ENCODE peak calls at places on chromosomes 11 and 22, in eight cellular contexts. One of them, this sample, is unnamed.

GRCh38 chr11:40797981-40798380 is 661.5 kb downstream of the LRRC4C start:
- DNase-seq in cardiac fibroblast: no peak
- DNase-seq in neuronal stem cell: no peak
- DNase-seq in fibroblast of pulmonary artery: no peak
- DNase-seq in naive thymus-derived CD8-positive, alpha-beta T cell: no peak
- DNase-seq in PC-9: no peak
- DNase-seq in T-helper 9 cell: no peak
- DNase-seq in BE2C: no peak
- DNase-seq in this sample: peak

GRCh38 chr11:67418476-67419281 is 3.2 kb downstream of the CARNS1 start:
- DNase-seq in cardiac fibroblast: no peak
- DNase-seq in neuronal stem cell: no peak
- DNase-seq in fibroblast of pulmonary artery: no peak
- DNase-seq in naive thymus-derived CD8-positive, alpha-beta T cell: no peak
- DNase-seq in PC-9: no peak
- DNase-seq in T-helper 9 cell: no peak
- DNase-seq in BE2C: no peak
- DNase-seq in this sample: peak

GRCh38 chr11:8720868-8721739 is 38.5 kb downstream of the RPL27A start:
- DNase-seq in cardiac fibroblast: no peak
- DNase-seq in neuronal stem cell: no peak
- DNase-seq in fibroblast of pulmonary artery: no peak
- DNase-seq in naive thymus-derived CD8-positive, alpha-beta T cell: no peak
- DNase-seq in PC-9: peak
- DNase-seq in T-helper 9 cell: no peak
- DNase-seq in BE2C: no peak
- DNase-seq in this sample: no peak

GRCh38 chr11:50088231-50088630 is 55.6 kb downstream of the OR4C45 start:
- DNase-seq in cardiac fibroblast: peak
- DNase-seq in neuronal stem cell: no peak
- DNase-seq in fibroblast of pulmonary artery: no peak
- DNase-seq in naive thymus-derived CD8-positive, alpha-beta T cell: no peak
- DNase-seq in PC-9: peak
- DNase-seq in T-helper 9 cell: no peak
- DNase-seq in BE2C: no peak
- DNase-seq in this sample: no peak

GRCh38 chr11:114251797-114252327 is 44.3 kb upstream of the NNMT start:
- DNase-seq in cardiac fibroblast: no peak
- DNase-seq in neuronal stem cell: no peak
- DNase-seq in fibroblast of pulmonary artery: no peak
- DNase-seq in naive thymus-derived CD8-positive, alpha-beta T cell: no peak
- DNase-seq in PC-9: no peak
- DNase-seq in T-helper 9 cell: no peak
- DNase-seq in BE2C: no peak
- DNase-seq in this sample: no peak

GRCh38 chr11:5210376-5210885 is 9.9 kb upstream of the OR51V1 start:
- DNase-seq in cardiac fibroblast: no peak
- DNase-seq in neuronal stem cell: no peak
- DNase-seq in fibroblast of pulmonary artery: no peak
- DNase-seq in naive thymus-derived CD8-positive, alpha-beta T cell: no peak
- DNase-seq in PC-9: no peak
- DNase-seq in T-helper 9 cell: no peak
- DNase-seq in BE2C: no peak
- DNase-seq in this sample: no peak

GRCh38 chr22:47162865-47163264 is 400.4 kb downstream of the TBC1D22A start:
- DNase-seq in cardiac fibroblast: no peak
- DNase-seq in neuronal stem cell: no peak
- DNase-seq in fibroblast of pulmonary artery: no peak
- DNase-seq in naive thymus-derived CD8-positive, alpha-beta T cell: no peak
- DNase-seq in PC-9: no peak
- DNase-seq in T-helper 9 cell: no peak
- DNase-seq in BE2C: peak
- DNase-seq in this sample: no peak

GRCh38 chr11:128519353-128519752 is 68.0 kb downstream of the ETS1 start:
- DNase-seq in cardiac fibroblast: peak
- DNase-seq in neuronal stem cell: no peak
- DNase-seq in fibroblast of pulmonary artery: no peak
- DNase-seq in naive thymus-derived CD8-positive, alpha-beta T cell: no peak
- DNase-seq in PC-9: no peak
- DNase-seq in T-helper 9 cell: no peak
- DNase-seq in BE2C: no peak
- DNase-seq in this sample: no peak

GRCh38 chr11:128476729-128477128 is 110.6 kb downstream of the ETS1 start:
- DNase-seq in cardiac fibroblast: no peak
- DNase-seq in neuronal stem cell: no peak
- DNase-seq in fibroblast of pulmonary artery: peak
- DNase-seq in naive thymus-derived CD8-positive, alpha-beta T cell: peak
- DNase-seq in PC-9: no peak
- DNase-seq in T-helper 9 cell: peak
- DNase-seq in BE2C: no peak
- DNase-seq in this sample: no peak

GRCh38 chr11:22456993-22457748 is 119.0 kb downstream of the SLC17A6 start:
- DNase-seq in cardiac fibroblast: no peak
- DNase-seq in neuronal stem cell: no peak
- DNase-seq in fibroblast of pulmonary artery: no peak
- DNase-seq in naive thymus-derived CD8-positive, alpha-beta T cell: no peak
- DNase-seq in PC-9: peak
- DNase-seq in T-helper 9 cell: no peak
- DNase-seq in BE2C: no peak
- DNase-seq in this sample: no peak

GRCh38 chr11:70543611-70544010 is 145.3 kb downstream of the CTTN start:
- DNase-seq in cardiac fibroblast: no peak
- DNase-seq in neuronal stem cell: no peak
- DNase-seq in fibroblast of pulmonary artery: no peak
- DNase-seq in naive thymus-derived CD8-positive, alpha-beta T cell: no peak
- DNase-seq in PC-9: peak
- DNase-seq in T-helper 9 cell: no peak
- DNase-seq in BE2C: no peak
- DNase-seq in this sample: no peak

GRCh38 chr22:50218996-50219727 is 18.4 kb downstream of the SELENOO start:
- DNase-seq in cardiac fibroblast: peak
- DNase-seq in neuronal stem cell: no peak
- DNase-seq in fibroblast of pulmonary artery: peak
- DNase-seq in naive thymus-derived CD8-positive, alpha-beta T cell: no peak
- DNase-seq in PC-9: no peak
- DNase-seq in T-helper 9 cell: no peak
- DNase-seq in BE2C: peak
- DNase-seq in this sample: peak

GRCh38 chr11:130092661-130093060 is 23.0 kb downstream of the APLP2 start:
- DNase-seq in cardiac fibroblast: no peak
- DNase-seq in neuronal stem cell: no peak
- DNase-seq in fibroblast of pulmonary artery: no peak
- DNase-seq in naive thymus-derived CD8-positive, alpha-beta T cell: no peak
- DNase-seq in PC-9: no peak
- DNase-seq in T-helper 9 cell: no peak
- DNase-seq in BE2C: no peak
- DNase-seq in this sample: no peak

GRCh38 chr22:50186789-50187523 is 1.2 kb downstream of the TRABD start:
- DNase-seq in cardiac fibroblast: peak
- DNase-seq in neuronal stem cell: no peak
- DNase-seq in fibroblast of pulmonary artery: peak
- DNase-seq in naive thymus-derived CD8-positive, alpha-beta T cell: no peak
- DNase-seq in PC-9: peak
- DNase-seq in T-helper 9 cell: no peak
- DNase-seq in BE2C: no peak
- DNase-seq in this sample: no peak

GRCh38 chr11:128391809-128392208 is 195.5 kb downstream of the ETS1 start:
- DNase-seq in cardiac fibroblast: no peak
- DNase-seq in neuronal stem cell: no peak
- DNase-seq in fibroblast of pulmonary artery: no peak
- DNase-seq in naive thymus-derived CD8-positive, alpha-beta T cell: no peak
- DNase-seq in PC-9: no peak
- DNase-seq in T-helper 9 cell: no peak
- DNase-seq in BE2C: no peak
- DNase-seq in this sample: no peak

GRCh38 chr11:59545179-59546020 is 34.1 kb downstream of the OR4D9 start:
- DNase-seq in cardiac fibroblast: peak
- DNase-seq in neuronal stem cell: no peak
- DNase-seq in fibroblast of pulmonary artery: peak
- DNase-seq in naive thymus-derived CD8-positive, alpha-beta T cell: no peak
- DNase-seq in PC-9: peak
- DNase-seq in T-helper 9 cell: no peak
- DNase-seq in BE2C: no peak
- DNase-seq in this sample: no peak

GRCh38 chr11:132588366-132588765 is 943.9 kb downstream of the OPCML start:
- DNase-seq in cardiac fibroblast: peak
- DNase-seq in neuronal stem cell: no peak
- DNase-seq in fibroblast of pulmonary artery: no peak
- DNase-seq in naive thymus-derived CD8-positive, alpha-beta T cell: no peak
- DNase-seq in PC-9: no peak
- DNase-seq in T-helper 9 cell: no peak
- DNase-seq in BE2C: no peak
- DNase-seq in this sample: no peak

GRCh38 chr22:24091551-24092420 is 80.7 kb downstream of the CABIN1 start:
- DNase-seq in cardiac fibroblast: no peak
- DNase-seq in neuronal stem cell: no peak
- DNase-seq in fibroblast of pulmonary artery: no peak
- DNase-seq in naive thymus-derived CD8-positive, alpha-beta T cell: no peak
- DNase-seq in PC-9: no peak
- DNase-seq in T-helper 9 cell: no peak
- DNase-seq in BE2C: peak
- DNase-seq in this sample: no peak

GRCh38 chr11:65493367-65494176 is 5.3 kb upstream of the MALAT1 start:
- DNase-seq in cardiac fibroblast: peak
- DNase-seq in neuronal stem cell: no peak
- DNase-seq in fibroblast of pulmonary artery: peak
- DNase-seq in naive thymus-derived CD8-positive, alpha-beta T cell: no peak
- DNase-seq in PC-9: peak
- DNase-seq in T-helper 9 cell: no peak
- DNase-seq in BE2C: no peak
- DNase-seq in this sample: no peak

GRCh38 chr11:65560555-65561418 is 2.6 kb upstream of the LTBP3 start:
- DNase-seq in cardiac fibroblast: peak
- DNase-seq in neuronal stem cell: no peak
- DNase-seq in fibroblast of pulmonary artery: peak
- DNase-seq in naive thymus-derived CD8-positive, alpha-beta T cell: no peak
- DNase-seq in PC-9: no peak
- DNase-seq in T-helper 9 cell: no peak
- DNase-seq in BE2C: peak
- DNase-seq in this sample: peak

GRCh38 chr11:47766363-47767227 is 546 bp downstream of the FNBP4 start:
- DNase-seq in cardiac fibroblast: peak
- DNase-seq in neuronal stem cell: peak
- DNase-seq in fibroblast of pulmonary artery: peak
- DNase-seq in naive thymus-derived CD8-positive, alpha-beta T cell: peak
- DNase-seq in PC-9: no peak
- DNase-seq in T-helper 9 cell: peak
- DNase-seq in BE2C: peak
- DNase-seq in this sample: peak

GRCh38 chr11:11391796-11392195 is 38.7 kb upstream of the CSNK2A3 start:
- DNase-seq in cardiac fibroblast: peak
- DNase-seq in neuronal stem cell: no peak
- DNase-seq in fibroblast of pulmonary artery: peak
- DNase-seq in naive thymus-derived CD8-positive, alpha-beta T cell: no peak
- DNase-seq in PC-9: no peak
- DNase-seq in T-helper 9 cell: no peak
- DNase-seq in BE2C: no peak
- DNase-seq in this sample: no peak

GRCh38 chr11:69272961-69273461 is 20.9 kb upstream of the MYEOV start:
- DNase-seq in cardiac fibroblast: no peak
- DNase-seq in neuronal stem cell: no peak
- DNase-seq in fibroblast of pulmonary artery: no peak
- DNase-seq in naive thymus-derived CD8-positive, alpha-beta T cell: no peak
- DNase-seq in PC-9: no peak
- DNase-seq in T-helper 9 cell: no peak
- DNase-seq in BE2C: no peak
- DNase-seq in this sample: no peak

GRCh38 chr11:20835561-20835960 is 166.2 kb downstream of the NELL1 start:
- DNase-seq in cardiac fibroblast: no peak
- DNase-seq in neuronal stem cell: no peak
- DNase-seq in fibroblast of pulmonary artery: no peak
- DNase-seq in naive thymus-derived CD8-positive, alpha-beta T cell: no peak
- DNase-seq in PC-9: no peak
- DNase-seq in T-helper 9 cell: no peak
- DNase-seq in BE2C: no peak
- DNase-seq in this sample: no peak

GRCh38 chr11:75759832-75760231 is 8.7 kb upstream of the DGAT2 start:
- DNase-seq in cardiac fibroblast: no peak
- DNase-seq in neuronal stem cell: no peak
- DNase-seq in fibroblast of pulmonary artery: no peak
- DNase-seq in naive thymus-derived CD8-positive, alpha-beta T cell: no peak
- DNase-seq in PC-9: no peak
- DNase-seq in T-helper 9 cell: no peak
- DNase-seq in BE2C: no peak
- DNase-seq in this sample: no peak

GRCh38 chr11:72832301-72833082 is 18.3 kb downstream of the ATG16L2 start:
- DNase-seq in cardiac fibroblast: no peak
- DNase-seq in neuronal stem cell: no peak
- DNase-seq in fibroblast of pulmonary artery: no peak
- DNase-seq in naive thymus-derived CD8-positive, alpha-beta T cell: no peak
- DNase-seq in PC-9: no peak
- DNase-seq in T-helper 9 cell: no peak
- DNase-seq in BE2C: no peak
- DNase-seq in this sample: no peak